ENCODE peak calls at places on chromosomes 11 and 22, in five cellular contexts. S, Y, Z, X and T are unnamed samples.

GRCh38 chr22:32340437-32340836 is 17.2 kb upstream of the RFPL3 start:
- DNase-seq in S (no peak), Y (no peak), Z (no peak), X (no peak), T (no peak)

GRCh38 chr22:32476804-32477203 is 2.2 kb downstream of the FBXO7 start:
- DNase-seq in S (no peak), Y (no peak), Z (no peak), X (no peak), T (no peak)

GRCh38 chr22:45036154-45036553 is 26.3 kb upstream of the PHF21B start:
- DNase-seq in S (no peak), Y (peak; percentile 23), Z (no peak), X (no peak), T (peak; percentile 56)

GRCh38 chr11:70080763-70081162 is 2.6 kb downstream of the ANO1 start:
- DNase-seq in S (no peak), Y (no peak), Z (peak; percentile 38), X (no peak), T (peak; percentile 50)

GRCh38 chr11:19777342-19778102 is 64.9 kb downstream of the NAV2 start:
- DNase-seq in S (no peak), Y (no peak), Z (no peak), X (no peak), T (no peak)

GRCh38 chr11:126384449-126385070 is 29.1 kb downstream of the ST3GAL4 start:
- DNase-seq in S (peak; percentile 48), Y (no peak), Z (no peak), X (no peak), T (no peak)

GRCh38 chr11:64156235-64157011 is 9.5 kb downstream of the MACROD1 start:
- DNase-seq in S (no peak), Y (no peak), Z (no peak), X (no peak), T (peak; percentile 86)

GRCh38 chr22:28148816-28149465 is 229.9 kb upstream of the PITPNB start:
- DNase-seq in S (no peak), Y (no peak), Z (no peak), X (no peak), T (no peak)

GRCh38 chr11:235180-235997 is 753 bp downstream of the SIRT3 start:
- DNase-seq in S (no peak), Y (no peak), Z (no peak), X (no peak), T (no peak)

GRCh38 chr22:41401781-41402648 is 20.3 kb downstream of the TEF start:
- DNase-seq in S (peak; percentile 94), Y (peak; percentile 60), Z (no peak), X (peak; percentile 73), T (peak; percentile 76)

GRCh38 chr11:122271167-122271566 is 155.2 kb upstream of the BLID start:
- DNase-seq in S (no peak), Y (no peak), Z (no peak), X (no peak), T (no peak)

GRCh38 chr22:25143161-25144076 is 56.2 kb upstream of the CRYBB3 start:
- DNase-seq in S (no peak), Y (no peak), Z (no peak), X (no peak), T (no peak)

DNA sequence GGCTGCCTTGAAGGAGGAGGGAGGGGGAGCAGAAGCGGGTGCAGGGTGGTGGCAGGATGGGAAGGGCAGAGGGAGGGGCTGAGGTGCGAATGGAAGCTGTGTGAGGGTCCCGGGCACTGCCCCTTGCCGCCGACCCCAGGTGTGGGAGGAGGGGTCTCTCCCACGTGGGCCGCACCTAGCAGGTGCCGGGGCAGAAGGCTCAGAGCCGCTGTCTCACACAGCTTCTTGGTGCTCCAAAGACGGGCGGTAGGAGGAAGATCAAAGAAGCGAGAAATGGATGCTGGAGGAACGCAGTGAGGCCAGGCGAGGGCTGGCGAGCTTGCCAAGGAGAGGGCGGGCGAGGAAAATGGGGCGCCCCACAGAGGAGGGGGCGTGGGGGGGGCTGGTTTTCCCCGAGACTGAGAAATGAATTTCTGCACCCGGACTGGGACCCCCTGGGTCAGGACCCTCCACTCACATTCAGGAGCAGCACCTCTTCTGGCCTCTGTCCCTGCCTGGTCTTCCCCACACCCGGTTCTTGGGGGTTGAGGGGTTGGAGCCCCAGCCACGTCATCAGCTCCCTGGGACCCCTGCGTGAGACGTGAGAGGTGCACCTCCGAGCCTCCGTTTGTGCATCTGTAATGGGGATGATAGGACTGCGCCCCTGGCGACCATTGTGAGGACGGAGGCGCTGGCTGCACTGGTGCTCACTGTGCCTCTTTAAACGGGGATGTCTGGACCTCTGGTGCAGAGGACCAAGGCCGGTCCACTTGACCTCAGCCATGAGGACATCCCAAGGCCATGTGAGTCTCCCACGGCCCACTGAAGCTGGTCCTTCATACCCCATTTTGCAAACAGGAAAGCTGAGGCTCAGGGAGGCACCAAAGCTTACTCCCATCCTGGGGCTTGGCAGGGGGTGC is 16.8 kb downstream of the LSP1 start:
- DNase-seq in S (no peak), Y (peak; percentile 64), Z (no peak), X (no peak), T (peak; percentile 63)
- TF ChIP-seq CTCF in S (no peak), Y (peak; percentile 29), Z (no peak), X (peak; percentile 25), T (peak; percentile 22)

DNA sequence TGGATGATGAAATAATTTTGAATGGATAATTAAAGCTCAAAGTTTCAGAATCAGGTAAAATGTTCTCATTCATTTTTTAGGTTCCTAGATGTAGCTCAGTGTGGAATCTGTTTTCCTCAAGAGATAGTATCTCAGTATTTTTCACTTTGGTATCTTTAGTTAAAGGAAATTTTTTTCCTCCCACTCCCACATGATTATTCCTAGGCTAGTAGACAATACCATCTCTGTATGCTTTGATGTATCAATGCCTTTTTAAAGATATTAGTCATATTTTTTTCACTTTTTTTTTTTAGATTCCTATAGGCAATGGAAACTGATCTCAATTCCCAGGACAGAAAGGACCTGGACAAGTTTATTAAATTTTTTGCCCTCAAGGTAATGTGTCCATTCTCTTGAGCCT is 26.6 kb downstream of the ATG13 start:
- DNase-seq in S (no peak), Y (no peak), Z (no peak), X (no peak), T (no peak)
- H3K27ac ChIP-seq in S (no peak overlapping the region), Y (no peak overlapping the region), Z (no peak overlapping the region), X (no peak overlapping the region), T (no peak overlapping the region)

DNA sequence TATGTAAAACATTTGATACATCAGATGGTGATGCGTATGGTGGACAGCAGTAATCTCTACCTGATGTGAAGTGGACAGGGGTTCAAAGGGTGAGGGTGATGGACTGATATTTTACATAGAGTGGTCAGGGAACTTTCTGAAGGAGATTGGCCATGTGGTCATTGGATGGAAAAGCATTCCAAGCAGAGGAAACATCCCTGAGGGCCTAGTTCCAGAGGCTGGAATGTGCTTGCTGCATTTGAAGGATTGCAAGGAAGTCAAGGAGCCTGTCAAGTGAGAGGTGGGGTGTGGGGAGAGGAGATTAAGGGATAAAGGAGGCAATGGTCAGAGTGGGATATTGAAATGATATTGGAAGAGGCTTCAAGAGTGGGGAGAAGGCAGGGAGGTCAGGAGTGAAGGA is 151.9 kb upstream of the NTM start:
- DNase-seq in S (no peak), Y (no peak), Z (no peak), X (no peak), T (no peak)
- TF ChIP-seq CTCF in S (no peak), Y (no peak), Z (no peak), X (no peak), T (no peak)

GRCh38 chr22:35649636-35650250 is 1.5 kb downstream of the APOL6 start:
- DNase-seq in S (no peak), Y (no peak), Z (no peak), X (no peak), T (no peak)
- H3K27ac ChIP-seq in S (peak overlapping the region; percentile 78), Y (peak overlapping the region; percentile 89), Z (no peak overlapping the region), X (peak overlapping the region; percentile 98), T (peak overlapping the region; percentile 82)

DNA sequence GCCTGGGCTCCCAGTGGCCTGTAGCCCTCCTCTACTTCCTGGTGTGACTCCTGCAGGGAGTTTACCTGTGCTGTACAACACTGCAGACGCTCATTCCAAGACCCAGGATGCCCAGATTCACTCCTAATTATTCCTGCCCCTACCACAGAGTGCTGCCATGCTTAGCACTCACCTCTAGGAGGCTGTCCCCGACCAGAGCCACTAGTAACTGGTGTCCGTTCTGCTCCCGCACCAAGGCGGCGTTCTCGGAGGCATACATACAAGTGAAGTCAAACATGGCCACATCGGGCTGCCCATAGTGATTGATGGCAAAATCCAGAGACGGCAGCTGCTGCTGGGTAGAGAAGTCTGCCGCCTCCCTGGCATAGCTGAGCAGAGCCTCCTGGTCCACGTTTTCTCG is 122.3 kb upstream of the BID start:
- DNase-seq in S (no peak), Y (no peak), Z (no peak), X (no peak), T (peak; percentile 75)
- TF ChIP-seq CTCF in S (no peak), Y (no peak), Z (no peak), X (peak; percentile 35), T (peak; percentile 62)

DNA sequence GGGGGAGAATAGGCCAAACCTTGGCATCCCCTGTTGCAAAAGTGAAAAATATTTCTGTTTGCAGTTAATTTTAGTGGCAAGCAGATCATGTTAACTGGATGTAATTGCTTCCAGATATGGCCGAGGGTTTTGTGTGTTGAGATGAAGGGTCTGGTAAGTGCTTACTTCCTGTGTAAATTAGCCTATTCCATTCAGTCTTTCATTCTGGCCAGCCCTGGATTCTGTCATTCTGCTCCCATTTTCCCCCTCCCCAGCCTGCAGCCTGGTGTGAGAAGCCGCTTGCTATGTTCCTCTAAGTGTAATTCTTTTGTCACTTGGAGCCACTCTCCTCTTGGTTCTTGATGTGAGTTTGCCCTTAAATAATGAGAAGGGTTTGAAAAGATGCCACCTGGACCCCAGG is 17.5 kb downstream of the ZBTB16 start:
- DNase-seq in S (no peak), Y (no peak), Z (no peak), X (no peak), T (no peak)
- H3K27ac ChIP-seq in S (peak overlapping the region; percentile 78), Y (peak overlapping the region; percentile 73), Z (no peak overlapping the region), X (no peak overlapping the region), T (peak overlapping the region; percentile 99)